ENCODE peak calls at places on chromosomes 16 and 17, in nine cellular contexts. One of them, this sample, is unnamed.
A peak's percentile ranks its signal among the peaks of the same experiment; 100 is the strongest.

GRCh38 chr16:84677849-84678248 is 22.0 kb upstream of the USP10 start:
- DNase-seq in HCT116: no peak
- DNase-seq in left ventricle myocardium inferior: no peak
- DNase-seq in transverse colon: no peak
- DNase-seq in astrocyte: no peak
- DNase-seq in naive thymus-derived CD4-positive, alpha-beta T cell: no peak
- DNase-seq in heart left ventricle: no peak
- DNase-seq in kidney: peak; percentile 7
- DNase-seq in psoas muscle: no peak
- DNase-seq in this sample: no peak

GRCh38 chr16:30063893-30064745 is 1.4 kb upstream of the ALDOA start:
- DNase-seq in left ventricle myocardium inferior: peak; percentile 84
- DNase-seq in HCT116: no peak
- DNase-seq in heart left ventricle: peak; percentile 86
- DNase-seq in psoas muscle: peak; percentile 81
- DNase-seq in astrocyte: no peak
- DNase-seq in naive thymus-derived CD4-positive, alpha-beta T cell: peak; percentile 30
- DNase-seq in transverse colon: peak; percentile 80
- DNase-seq in kidney: peak; percentile 91
- DNase-seq in this sample: no peak

GRCh38 chr17:17613708-17614114 is 22.2 kb upstream of the PEMT start:
- DNase-seq in heart left ventricle: no peak
- DNase-seq in transverse colon: peak; percentile 48
- DNase-seq in psoas muscle: no peak
- DNase-seq in astrocyte: peak; percentile 42
- DNase-seq in kidney: no peak
- DNase-seq in naive thymus-derived CD4-positive, alpha-beta T cell: no peak
- DNase-seq in HCT116: peak; percentile 70
- DNase-seq in left ventricle myocardium inferior: no peak
- DNase-seq in this sample: peak; percentile 66

GRCh38 chr17:79669861-79670260 is 59.0 kb upstream of the RBFOX3 start:
- DNase-seq in psoas muscle: no peak
- DNase-seq in naive thymus-derived CD4-positive, alpha-beta T cell: no peak
- DNase-seq in kidney: no peak
- DNase-seq in astrocyte: no peak
- DNase-seq in HCT116: no peak
- DNase-seq in transverse colon: no peak
- DNase-seq in heart left ventricle: no peak
- DNase-seq in left ventricle myocardium inferior: peak; percentile 2
- DNase-seq in this sample: no peak

GRCh38 chr17:73359987-73360410 is 48.2 kb upstream of the CDC42EP4 start:
- DNase-seq in psoas muscle: no peak
- DNase-seq in astrocyte: no peak
- DNase-seq in kidney: peak; percentile 68
- DNase-seq in transverse colon: peak; percentile 77
- DNase-seq in naive thymus-derived CD4-positive, alpha-beta T cell: no peak
- DNase-seq in heart left ventricle: no peak
- DNase-seq in HCT116: peak; percentile 59
- DNase-seq in left ventricle myocardium inferior: peak; percentile 72
- DNase-seq in this sample: no peak

GRCh38 chr16:2532494-2533141 is 1.4 kb upstream of the CEMP1 start:
- DNase-seq in heart left ventricle: peak; percentile 77
- DNase-seq in left ventricle myocardium inferior: peak; percentile 57
- DNase-seq in HCT116: peak; percentile 64
- DNase-seq in transverse colon: peak; percentile 91
- DNase-seq in astrocyte: peak; percentile 26
- DNase-seq in psoas muscle: peak; percentile 62
- DNase-seq in naive thymus-derived CD4-positive, alpha-beta T cell: no peak
- DNase-seq in kidney: peak; percentile 93
- DNase-seq in this sample: no peak

GRCh38 chr17:42989726-42990652 is 8.2 kb upstream of the RPL27 start:
- DNase-seq in psoas muscle: no peak
- DNase-seq in heart left ventricle: no peak
- DNase-seq in HCT116: no peak
- DNase-seq in naive thymus-derived CD4-positive, alpha-beta T cell: no peak
- DNase-seq in astrocyte: peak; percentile 19
- DNase-seq in transverse colon: no peak
- DNase-seq in kidney: no peak
- DNase-seq in left ventricle myocardium inferior: no peak
- DNase-seq in this sample: no peak

GRCh38 chr16:68458101-68458500 is 9.8 kb upstream of the SMPD3 start:
- DNase-seq in psoas muscle: no peak
- DNase-seq in heart left ventricle: no peak
- DNase-seq in left ventricle myocardium inferior: no peak
- DNase-seq in kidney: no peak
- DNase-seq in naive thymus-derived CD4-positive, alpha-beta T cell: no peak
- DNase-seq in HCT116: no peak
- DNase-seq in transverse colon: no peak
- DNase-seq in astrocyte: no peak
- DNase-seq in this sample: no peak

GRCh38 chr16:69131167-69131748 is 1.1 kb downstream of the CHTF8 start:
- DNase-seq in astrocyte: no peak
- DNase-seq in heart left ventricle: no peak
- DNase-seq in kidney: peak; percentile 48
- DNase-seq in psoas muscle: no peak
- DNase-seq in naive thymus-derived CD4-positive, alpha-beta T cell: no peak
- DNase-seq in transverse colon: no peak
- DNase-seq in HCT116: no peak
- DNase-seq in left ventricle myocardium inferior: no peak
- DNase-seq in this sample: no peak

GRCh38 chr16:69266334-69267063 is 44.7 kb upstream of the VPS4A start:
- DNase-seq in astrocyte: no peak
- DNase-seq in left ventricle myocardium inferior: no peak
- DNase-seq in transverse colon: no peak
- DNase-seq in kidney: no peak
- DNase-seq in psoas muscle: no peak
- DNase-seq in heart left ventricle: no peak
- DNase-seq in naive thymus-derived CD4-positive, alpha-beta T cell: no peak
- DNase-seq in HCT116: no peak
- DNase-seq in this sample: no peak

GRCh38 chr17:28901866-28902818 is 737 bp downstream of the DHRS13 start:
- DNase-seq in kidney: peak; percentile 87
- DNase-seq in heart left ventricle: no peak
- DNase-seq in HCT116: no peak
- DNase-seq in astrocyte: no peak
- DNase-seq in transverse colon: peak; percentile 65
- DNase-seq in left ventricle myocardium inferior: peak; percentile 48
- DNase-seq in psoas muscle: peak; percentile 31
- DNase-seq in naive thymus-derived CD4-positive, alpha-beta T cell: no peak
- DNase-seq in this sample: no peak

GRCh38 chr16:85220125-85220839 is 108.0 kb upstream of the CIBAR2 start:
- DNase-seq in psoas muscle: peak; percentile 84
- DNase-seq in left ventricle myocardium inferior: peak; percentile 83
- DNase-seq in transverse colon: peak; percentile 62
- DNase-seq in heart left ventricle: peak; percentile 88
- DNase-seq in HCT116: no peak
- DNase-seq in astrocyte: peak; percentile 79
- DNase-seq in naive thymus-derived CD4-positive, alpha-beta T cell: no peak
- DNase-seq in kidney: peak; percentile 89
- DNase-seq in this sample: no peak

GRCh38 chr17:66755944-66756290 is 79.0 kb upstream of the CACNG5 start:
- DNase-seq in kidney: no peak
- DNase-seq in naive thymus-derived CD4-positive, alpha-beta T cell: no peak
- DNase-seq in transverse colon: no peak
- DNase-seq in psoas muscle: no peak
- DNase-seq in HCT116: no peak
- DNase-seq in heart left ventricle: no peak
- DNase-seq in left ventricle myocardium inferior: no peak
- DNase-seq in astrocyte: no peak
- DNase-seq in this sample: no peak

GRCh38 chr17:78204387-78205123 is 9.5 kb upstream of the BIRC5 start:
- DNase-seq in psoas muscle: no peak
- DNase-seq in astrocyte: no peak
- DNase-seq in transverse colon: no peak
- DNase-seq in left ventricle myocardium inferior: no peak
- DNase-seq in kidney: peak; percentile 54
- DNase-seq in heart left ventricle: no peak
- DNase-seq in HCT116: no peak
- DNase-seq in naive thymus-derived CD4-positive, alpha-beta T cell: no peak
- DNase-seq in this sample: no peak

GRCh38 chr16:56632160-56632847 is at the start of gene MT1M:
- DNase-seq in astrocyte: no peak
- DNase-seq in naive thymus-derived CD4-positive, alpha-beta T cell: no peak
- DNase-seq in kidney: peak; percentile 93
- DNase-seq in psoas muscle: peak; percentile 82
- DNase-seq in HCT116: no peak
- DNase-seq in left ventricle myocardium inferior: peak; percentile 72
- DNase-seq in heart left ventricle: peak; percentile 75
- DNase-seq in transverse colon: peak; percentile 43
- DNase-seq in this sample: no peak

GRCh38 chr16:84065536-84066132 is 23.0 kb upstream of the SLC38A8 start:
- DNase-seq in kidney: no peak
- DNase-seq in left ventricle myocardium inferior: no peak
- DNase-seq in psoas muscle: peak; percentile 44
- DNase-seq in HCT116: peak; percentile 48
- DNase-seq in astrocyte: peak; percentile 29
- DNase-seq in naive thymus-derived CD4-positive, alpha-beta T cell: no peak
- DNase-seq in transverse colon: peak; percentile 46
- DNase-seq in heart left ventricle: no peak
- DNase-seq in this sample: no peak

GRCh38 chr16:68369697-68370096 is 58.9 kb downstream of the PRMT7 start:
- DNase-seq in naive thymus-derived CD4-positive, alpha-beta T cell: no peak
- DNase-seq in left ventricle myocardium inferior: no peak
- DNase-seq in transverse colon: peak; percentile 68
- DNase-seq in heart left ventricle: peak; percentile 37
- DNase-seq in HCT116: no peak
- DNase-seq in psoas muscle: no peak
- DNase-seq in kidney: peak; percentile 67
- DNase-seq in astrocyte: no peak
- DNase-seq in this sample: no peak

DNA sequence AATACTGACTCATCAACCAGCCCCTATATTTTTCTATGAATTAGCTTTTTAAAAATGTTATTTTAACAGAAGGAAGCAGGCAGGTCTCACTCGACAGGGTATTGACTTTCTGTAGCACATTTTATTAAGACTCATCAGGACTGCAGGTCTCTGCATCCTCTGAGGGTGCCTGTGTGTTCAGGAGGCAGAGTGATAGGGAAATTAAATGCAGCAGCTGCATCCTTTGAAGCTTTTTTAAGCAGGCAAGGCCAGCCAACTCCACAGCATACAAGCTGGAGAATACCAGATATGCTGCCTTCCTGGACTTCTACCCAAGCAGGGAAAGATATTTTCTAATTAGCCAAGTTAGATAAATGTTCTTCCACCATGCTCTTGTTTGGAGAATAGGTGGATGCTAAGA is 124.9 kb downstream of the WSCD1 start:
- DNase-seq in HCT116: no peak
- DNase-seq in astrocyte: no peak
- DNase-seq in kidney: no peak
- DNase-seq in heart left ventricle: no peak
- DNase-seq in transverse colon: no peak
- DNase-seq in left ventricle myocardium inferior: no peak
- DNase-seq in psoas muscle: no peak
- DNase-seq in naive thymus-derived CD4-positive, alpha-beta T cell: no peak
- DNase-seq in this sample: no peak
- H3K4me1 ChIP-seq in HCT116: no peaks in the 10 kb centered on the region
- H3K4me1 ChIP-seq in astrocyte: no peaks in the 10 kb centered on the region
- H3K4me1 ChIP-seq in kidney: no peaks in the 10 kb centered on the region
- H3K4me1 ChIP-seq in heart left ventricle: no peaks in the 10 kb centered on the region
- H3K4me1 ChIP-seq in transverse colon: no peaks in the 10 kb centered on the region
- H3K4me1 ChIP-seq in left ventricle myocardium inferior: no peaks in the 10 kb centered on the region
- H3K4me1 ChIP-seq in psoas muscle: no peaks in the 10 kb centered on the region
- H3K4me1 ChIP-seq in naive thymus-derived CD4-positive, alpha-beta T cell: no peaks in the 10 kb centered on the region
- H3K4me1 ChIP-seq in this sample: no peaks in the 10 kb centered on the region

GRCh38 chr17:37532751-37533150 is 43.1 kb downstream of the DUSP14 start:
- DNase-seq in heart left ventricle: no peak
- DNase-seq in astrocyte: no peak
- DNase-seq in kidney: no peak
- DNase-seq in HCT116: no peak
- DNase-seq in left ventricle myocardium inferior: no peak
- DNase-seq in transverse colon: no peak
- DNase-seq in naive thymus-derived CD4-positive, alpha-beta T cell: no peak
- DNase-seq in psoas muscle: no peak
- DNase-seq in this sample: no peak
- H3K36me3 ChIP-seq in heart left ventricle: peaks cover 62% of the 10 kb centered on the region
- H3K36me3 ChIP-seq in astrocyte: peaks cover 41% of the 10 kb centered on the region
- H3K36me3 ChIP-seq in kidney: peaks cover 44% of the 10 kb centered on the region
- H3K36me3 ChIP-seq in HCT116: peaks cover 6% of the 10 kb centered on the region
- H3K36me3 ChIP-seq in left ventricle myocardium inferior: peaks cover 85% of the 10 kb centered on the region
- H3K36me3 ChIP-seq in transverse colon: peaks cover 59% of the 10 kb centered on the region
- H3K36me3 ChIP-seq in naive thymus-derived CD4-positive, alpha-beta T cell: peaks cover 33% of the 10 kb centered on the region
- H3K36me3 ChIP-seq in psoas muscle: peaks cover 98% of the 10 kb centered on the region
- H3K36me3 ChIP-seq in this sample: no peaks in the 10 kb centered on the region

DNA sequence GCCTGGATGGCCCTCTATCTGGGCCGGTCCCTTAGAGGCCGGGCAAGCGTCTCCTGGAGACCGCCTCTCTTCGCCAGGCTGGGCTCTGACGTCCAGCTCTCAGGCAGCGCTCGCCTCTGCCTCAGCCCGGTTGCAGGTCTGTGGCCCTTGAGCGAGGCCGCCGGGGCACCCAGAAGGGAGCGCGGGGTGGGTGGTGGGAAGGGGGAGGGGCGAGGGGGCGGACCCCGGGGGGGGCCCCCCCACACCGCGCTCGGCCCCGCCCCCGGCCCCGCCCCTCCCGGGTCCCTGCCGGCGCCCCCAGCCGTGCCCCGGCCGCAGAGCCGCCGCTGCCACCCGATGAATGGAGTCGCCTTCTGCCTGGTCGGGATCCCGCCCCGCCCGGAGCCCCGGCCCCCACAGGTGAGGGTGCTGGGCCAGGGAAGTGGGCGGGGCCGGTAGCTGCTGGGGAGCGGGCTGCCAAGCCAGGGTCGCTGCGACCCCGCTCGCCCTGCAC is at the start of gene ARHGAP23:
- DNase-seq in transverse colon: peak; percentile 62
- DNase-seq in kidney: peak; percentile 86
- DNase-seq in HCT116: no peak
- DNase-seq in heart left ventricle: peak; percentile 86
- DNase-seq in left ventricle myocardium inferior: peak; percentile 77
- DNase-seq in astrocyte: peak; percentile 50
- DNase-seq in naive thymus-derived CD4-positive, alpha-beta T cell: peak; percentile 21
- DNase-seq in psoas muscle: peak; percentile 71
- DNase-seq in this sample: no peak
- H3K4me1 ChIP-seq in transverse colon: peaks cover 13% of the 10 kb centered on the region
- H3K4me1 ChIP-seq in kidney: no peaks in the 10 kb centered on the region
- H3K4me1 ChIP-seq in HCT116: peaks cover 44% of the 10 kb centered on the region
- H3K4me1 ChIP-seq in heart left ventricle: peaks cover 76% of the 10 kb centered on the region
- H3K4me1 ChIP-seq in left ventricle myocardium inferior: peaks cover 92% of the 10 kb centered on the region
- H3K4me1 ChIP-seq in astrocyte: peaks cover 36% of the 10 kb centered on the region
- H3K4me1 ChIP-seq in naive thymus-derived CD4-positive, alpha-beta T cell: peaks cover 10% of the 10 kb centered on the region
- H3K4me1 ChIP-seq in psoas muscle: peaks cover 37% of the 10 kb centered on the region
- H3K4me1 ChIP-seq in this sample: peaks cover 16% of the 10 kb centered on the region

DNA sequence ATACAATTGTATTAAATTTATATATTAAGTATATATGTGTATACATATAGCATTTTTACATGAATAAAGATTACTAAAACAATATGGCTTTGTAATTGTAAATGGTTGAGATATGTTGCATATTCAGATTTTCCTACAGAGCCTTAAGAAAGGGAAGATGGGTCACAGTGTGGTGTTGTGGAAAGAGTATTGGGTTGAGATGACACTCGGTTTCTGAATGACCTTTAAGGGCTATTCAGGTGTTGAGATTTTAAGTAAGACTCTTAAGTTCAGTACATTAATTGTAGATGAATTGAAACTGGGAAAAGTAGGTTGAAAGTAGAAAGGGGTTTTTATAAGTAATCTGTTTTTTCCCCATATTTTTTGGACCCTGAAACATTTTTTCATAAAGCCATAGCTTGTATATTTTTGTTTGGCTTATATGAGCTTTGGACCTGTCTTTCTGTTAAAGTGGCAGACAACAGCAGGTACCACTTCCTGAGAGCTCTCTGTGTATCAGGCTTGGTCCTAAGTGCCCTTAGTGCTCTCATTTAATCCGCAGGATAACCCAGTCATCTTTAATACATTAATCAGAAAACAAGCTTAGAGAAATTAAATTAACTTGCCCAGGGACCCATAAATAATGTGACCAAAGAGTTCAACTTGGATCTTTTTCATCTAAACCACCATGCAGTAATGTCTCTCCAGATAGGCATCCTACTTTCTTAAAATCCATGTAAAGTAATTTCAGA is 48.5 kb upstream of the MRC2 start:
- DNase-seq in HCT116: no peak
- DNase-seq in heart left ventricle: no peak
- DNase-seq in psoas muscle: no peak
- DNase-seq in kidney: no peak
- DNase-seq in astrocyte: no peak
- DNase-seq in left ventricle myocardium inferior: no peak
- DNase-seq in naive thymus-derived CD4-positive, alpha-beta T cell: no peak
- DNase-seq in transverse colon: no peak
- DNase-seq in this sample: no peak
- H3K36me3 ChIP-seq in HCT116: peaks cover 28% of the 10 kb centered on the region
- H3K36me3 ChIP-seq in heart left ventricle: peaks cover 51% of the 10 kb centered on the region
- H3K36me3 ChIP-seq in psoas muscle: peaks cover 95% of the 10 kb centered on the region
- H3K36me3 ChIP-seq in kidney: peaks cover 6% of the 10 kb centered on the region
- H3K36me3 ChIP-seq in astrocyte: peaks cover 15% of the 10 kb centered on the region
- H3K36me3 ChIP-seq in left ventricle myocardium inferior: peaks cover 64% of the 10 kb centered on the region
- H3K36me3 ChIP-seq in naive thymus-derived CD4-positive, alpha-beta T cell: no peaks in the 10 kb centered on the region
- H3K36me3 ChIP-seq in transverse colon: peaks cover 33% of the 10 kb centered on the region
- H3K36me3 ChIP-seq in this sample: peaks cover 2% of the 10 kb centered on the region